ENCODE peak calls at places on chromosomes 16 and 17, in seven cellular contexts. One of them, this sample, is unnamed.

GRCh38 chr17:53141731-53142130 is 681.0 kb upstream of the KIF2B start:
- DNase-seq in coronary artery: no peak
- DNase-seq in AG09319: no peak
- DNase-seq in Peyer's patch: no peak
- DNase-seq in fibroblast of the aortic adventitia: no peak
- DNase-seq in GM10248: no peak
- DNase-seq in prostate gland: no peak
- DNase-seq in this sample: no peak

GRCh38 chr16:66910175-66910940 is 8.3 kb downstream of the CDH16 start:
- DNase-seq in coronary artery: no peak
- DNase-seq in AG09319: no peak
- DNase-seq in Peyer's patch: peak; percentile 37
- DNase-seq in fibroblast of the aortic adventitia: no peak
- DNase-seq in GM10248: no peak
- DNase-seq in prostate gland: no peak
- DNase-seq in this sample: no peak

GRCh38 chr16:75481475-75481874 is 13.8 kb downstream of the CHST6 start:
- DNase-seq in coronary artery: no peak
- DNase-seq in AG09319: no peak
- DNase-seq in Peyer's patch: no peak
- DNase-seq in fibroblast of the aortic adventitia: no peak
- DNase-seq in GM10248: no peak
- DNase-seq in prostate gland: no peak
- DNase-seq in this sample: no peak

GRCh38 chr17:37820313-37821024 is 75.6 kb upstream of the HNF1B start:
- DNase-seq in coronary artery: no peak
- DNase-seq in AG09319: no peak
- DNase-seq in Peyer's patch: no peak
- DNase-seq in fibroblast of the aortic adventitia: no peak
- DNase-seq in GM10248: no peak
- DNase-seq in prostate gland: no peak
- DNase-seq in this sample: no peak

GRCh38 chr17:48472485-48473281 is 42.7 kb upstream of the SKAP1 start:
- DNase-seq in coronary artery: no peak
- DNase-seq in AG09319: no peak
- DNase-seq in Peyer's patch: no peak
- DNase-seq in fibroblast of the aortic adventitia: peak; percentile 52
- DNase-seq in GM10248: no peak
- DNase-seq in prostate gland: no peak
- DNase-seq in this sample: no peak

GRCh38 chr17:50507871-50508572 is at the start of gene MYCBPAP:
- DNase-seq in coronary artery: peak; percentile 83
- DNase-seq in AG09319: peak; percentile 52
- DNase-seq in Peyer's patch: peak; percentile 89
- DNase-seq in fibroblast of the aortic adventitia: peak; percentile 59
- DNase-seq in GM10248: peak; percentile 87
- DNase-seq in prostate gland: peak; percentile 74
- DNase-seq in this sample: peak; percentile 77

GRCh38 chr17:74194682-74195081 is 8.8 kb upstream of the RPL38 start:
- DNase-seq in coronary artery: no peak
- DNase-seq in AG09319: no peak
- DNase-seq in Peyer's patch: no peak
- DNase-seq in fibroblast of the aortic adventitia: no peak
- DNase-seq in GM10248: no peak
- DNase-seq in prostate gland: no peak
- DNase-seq in this sample: no peak

GRCh38 chr16:642189-643049 is 791 bp downstream of the MCRIP2 start:
- DNase-seq in coronary artery: no peak
- DNase-seq in AG09319: no peak
- DNase-seq in Peyer's patch: peak; percentile 87
- DNase-seq in fibroblast of the aortic adventitia: no peak
- DNase-seq in GM10248: peak; percentile 68
- DNase-seq in prostate gland: peak; percentile 44
- DNase-seq in this sample: peak; percentile 44

GRCh38 chr17:44200478-44201155 is 933 bp upstream of the ATXN7L3 start:
- DNase-seq in coronary artery: no peak
- DNase-seq in AG09319: no peak
- DNase-seq in Peyer's patch: no peak
- DNase-seq in fibroblast of the aortic adventitia: no peak
- DNase-seq in GM10248: no peak
- DNase-seq in prostate gland: no peak
- DNase-seq in this sample: no peak

GRCh38 chr16:56334761-56335160 is 90.6 kb downstream of the AMFR start:
- DNase-seq in coronary artery: no peak
- DNase-seq in AG09319: no peak
- DNase-seq in Peyer's patch: no peak
- DNase-seq in fibroblast of the aortic adventitia: no peak
- DNase-seq in GM10248: no peak
- DNase-seq in prostate gland: no peak
- DNase-seq in this sample: no peak

DNA sequence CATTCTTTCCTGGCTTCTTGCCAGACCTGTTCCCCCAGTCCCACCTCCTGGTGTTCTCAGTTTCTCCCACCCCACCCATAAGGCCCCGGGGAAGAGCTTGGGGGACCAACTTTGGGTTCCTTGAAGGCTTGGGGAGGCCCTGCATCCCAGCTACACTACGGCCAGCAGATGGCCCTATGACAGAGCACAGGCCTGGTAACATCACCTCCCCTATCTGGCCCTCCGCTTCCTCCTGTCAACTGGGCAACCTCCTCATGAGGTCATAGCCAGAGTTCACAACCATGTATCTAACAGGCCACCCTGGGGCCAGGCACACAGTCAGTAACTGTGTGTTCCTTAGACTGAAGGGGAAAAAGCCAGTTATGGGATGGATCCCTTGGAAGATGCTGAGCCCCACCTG is 31.4 kb downstream of the MYO15A start:
- DNase-seq in coronary artery: no peak
- DNase-seq in AG09319: no peak
- DNase-seq in Peyer's patch: no peak
- DNase-seq in fibroblast of the aortic adventitia: peak; percentile 16
- DNase-seq in GM10248: peak; percentile 65
- DNase-seq in prostate gland: no peak
- DNase-seq in this sample: no peak
- TF ChIP-seq CTCF in coronary artery: no peak
- TF ChIP-seq CTCF in AG09319: peak; percentile 17
- TF ChIP-seq CTCF in Peyer's patch: no peak
- TF ChIP-seq CTCF in fibroblast of the aortic adventitia: peak; percentile 35
- TF ChIP-seq CTCF in GM10248: peak; percentile 45
- TF ChIP-seq CTCF in prostate gland: no peak
- TF ChIP-seq CTCF in this sample: no peak

DNA sequence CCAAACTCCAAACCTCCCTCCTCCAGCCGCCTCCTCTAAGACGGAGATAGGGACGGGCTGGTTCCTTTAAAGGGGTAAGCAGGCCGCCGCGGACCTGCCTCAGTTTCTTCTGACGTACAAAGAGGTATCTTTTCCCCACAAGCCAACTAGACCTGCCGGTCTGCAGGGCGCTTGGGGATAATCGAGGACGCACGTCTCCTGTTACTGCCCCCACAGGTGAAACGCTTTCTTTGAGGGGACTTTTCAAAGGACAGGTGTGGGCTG is 25.1 kb upstream of the RFFL start:
- DNase-seq in coronary artery: no peak
- DNase-seq in AG09319: no peak
- DNase-seq in Peyer's patch: no peak
- DNase-seq in fibroblast of the aortic adventitia: no peak
- DNase-seq in GM10248: no peak
- DNase-seq in prostate gland: peak; percentile 38
- DNase-seq in this sample: no peak
- TF ChIP-seq CTCF in coronary artery: no peak
- TF ChIP-seq CTCF in AG09319: no peak
- TF ChIP-seq CTCF in Peyer's patch: no peak
- TF ChIP-seq CTCF in fibroblast of the aortic adventitia: no peak
- TF ChIP-seq CTCF in GM10248: peak; percentile 15
- TF ChIP-seq CTCF in prostate gland: no peak
- TF ChIP-seq CTCF in this sample: no peak

DNA sequence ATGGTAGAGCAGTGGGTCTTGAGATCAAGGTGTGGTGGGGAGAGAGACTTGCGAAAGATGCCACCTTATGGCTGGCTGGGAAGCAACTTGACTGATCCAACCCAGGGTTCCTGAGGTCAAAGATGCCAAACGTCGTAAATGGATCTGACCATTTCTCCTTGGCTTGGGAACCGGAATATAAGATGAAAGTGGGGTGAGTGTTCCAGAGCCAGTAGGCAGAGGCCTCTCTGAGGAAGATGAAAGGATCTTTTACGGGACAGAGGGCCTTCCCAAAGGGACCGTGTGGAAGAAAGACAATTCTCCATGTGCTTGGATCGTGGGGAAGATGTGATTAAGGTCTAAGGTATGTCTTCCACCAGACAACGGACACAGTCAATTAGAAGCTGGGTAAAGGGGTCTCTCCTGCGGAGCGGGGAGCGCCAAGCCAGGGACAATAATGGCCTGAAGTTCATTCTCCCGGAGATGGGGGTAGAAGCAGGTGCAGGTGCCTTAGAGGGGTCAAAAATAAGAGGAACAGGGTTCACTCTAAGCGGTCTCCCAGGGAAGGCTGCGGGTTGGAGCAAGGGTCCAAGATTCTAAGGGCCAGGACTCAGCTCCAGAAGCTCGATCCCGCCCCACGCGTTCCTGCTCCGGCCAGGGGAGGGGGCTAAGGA is 802 bp downstream of the FXR2 start:
- DNase-seq in coronary artery: no peak
- DNase-seq in AG09319: no peak
- DNase-seq in Peyer's patch: no peak
- DNase-seq in fibroblast of the aortic adventitia: peak; percentile 43
- DNase-seq in GM10248: no peak
- DNase-seq in prostate gland: no peak
- DNase-seq in this sample: no peak
- TF ChIP-seq CTCF in coronary artery: no peak
- TF ChIP-seq CTCF in AG09319: no peak
- TF ChIP-seq CTCF in Peyer's patch: no peak
- TF ChIP-seq CTCF in fibroblast of the aortic adventitia: no peak
- TF ChIP-seq CTCF in GM10248: no peak
- TF ChIP-seq CTCF in prostate gland: no peak
- TF ChIP-seq CTCF in this sample: no peak

DNA sequence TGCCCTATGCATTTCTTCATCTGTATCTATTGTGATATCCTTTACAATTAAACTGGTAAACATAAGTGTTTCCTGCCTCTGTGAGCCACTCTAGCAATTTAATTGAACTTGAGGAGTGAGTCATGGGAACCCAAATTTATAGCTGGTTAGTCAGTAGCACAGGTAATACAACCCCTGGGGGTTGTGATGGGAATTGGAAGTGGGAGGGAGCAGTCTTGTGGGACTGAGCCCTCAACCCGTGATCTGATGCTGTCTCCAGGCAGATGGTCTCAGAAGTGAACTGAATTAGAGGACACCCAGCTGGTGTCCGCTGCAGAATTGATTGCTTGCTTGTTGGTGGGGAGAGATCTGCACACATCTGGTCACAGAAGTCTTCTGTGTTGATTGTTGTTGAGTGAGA is 7.7 kb upstream of the ST6GALNAC2 start:
- DNase-seq in coronary artery: no peak
- DNase-seq in AG09319: no peak
- DNase-seq in Peyer's patch: no peak
- DNase-seq in fibroblast of the aortic adventitia: no peak
- DNase-seq in GM10248: no peak
- DNase-seq in prostate gland: no peak
- DNase-seq in this sample: no peak
- TF ChIP-seq CTCF in coronary artery: no peak
- TF ChIP-seq CTCF in AG09319: no peak
- TF ChIP-seq CTCF in Peyer's patch: no peak
- TF ChIP-seq CTCF in fibroblast of the aortic adventitia: no peak
- TF ChIP-seq CTCF in GM10248: no peak
- TF ChIP-seq CTCF in prostate gland: no peak
- TF ChIP-seq CTCF in this sample: no peak

GRCh38 chr16:22671301-22672076 is 142.5 kb upstream of the HS3ST2 start:
- DNase-seq in coronary artery: peak; percentile 66
- DNase-seq in AG09319: no peak
- DNase-seq in Peyer's patch: no peak
- DNase-seq in fibroblast of the aortic adventitia: peak; percentile 21
- DNase-seq in GM10248: no peak
- DNase-seq in prostate gland: no peak
- DNase-seq in this sample: no peak
- TF ChIP-seq CTCF in coronary artery: no peak
- TF ChIP-seq CTCF in AG09319: no peak
- TF ChIP-seq CTCF in Peyer's patch: no peak
- TF ChIP-seq CTCF in fibroblast of the aortic adventitia: no peak
- TF ChIP-seq CTCF in GM10248: no peak
- TF ChIP-seq CTCF in prostate gland: no peak
- TF ChIP-seq CTCF in this sample: no peak

DNA sequence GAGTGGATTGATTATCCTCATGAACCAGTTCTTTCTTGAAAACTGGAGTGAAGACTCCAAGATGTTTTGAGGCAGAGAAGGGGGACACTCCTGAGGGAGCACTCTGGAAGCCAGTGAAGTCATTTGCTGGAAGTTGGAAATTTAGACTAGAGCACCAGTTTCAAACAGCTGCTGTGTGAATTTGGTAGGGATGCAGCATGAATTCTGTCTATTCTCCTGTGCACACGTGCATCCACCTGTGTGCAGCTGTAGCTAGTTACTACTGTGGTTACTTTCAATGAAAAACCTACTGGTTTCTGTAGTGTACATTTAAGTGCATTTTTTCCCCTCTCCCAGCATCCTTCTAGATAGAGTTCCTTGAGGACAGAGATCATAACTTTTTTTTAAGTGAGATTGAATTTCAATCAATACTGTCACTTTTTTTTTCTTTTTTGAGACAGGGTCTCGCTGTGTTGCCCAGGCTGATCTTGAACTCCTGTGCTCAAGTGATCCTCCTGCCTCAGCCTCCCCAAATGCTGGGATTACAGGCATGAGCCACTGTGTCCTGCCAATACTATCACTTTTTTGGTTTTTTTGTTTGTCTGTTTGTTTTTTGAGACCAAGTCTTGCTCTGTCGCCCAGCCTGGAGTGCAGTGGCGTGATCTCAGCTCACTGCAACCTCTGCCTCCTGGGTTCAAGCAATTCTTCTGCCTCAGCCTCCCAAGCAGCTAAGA is 65.8 kb downstream of the TUBD1 start:
- DNase-seq in coronary artery: no peak
- DNase-seq in AG09319: no peak
- DNase-seq in Peyer's patch: no peak
- DNase-seq in fibroblast of the aortic adventitia: no peak
- DNase-seq in GM10248: no peak
- DNase-seq in prostate gland: no peak
- DNase-seq in this sample: no peak
- TF ChIP-seq CTCF in coronary artery: no peak
- TF ChIP-seq CTCF in AG09319: no peak
- TF ChIP-seq CTCF in Peyer's patch: no peak
- TF ChIP-seq CTCF in fibroblast of the aortic adventitia: no peak
- TF ChIP-seq CTCF in GM10248: no peak
- TF ChIP-seq CTCF in prostate gland: no peak
- TF ChIP-seq CTCF in this sample: no peak

DNA sequence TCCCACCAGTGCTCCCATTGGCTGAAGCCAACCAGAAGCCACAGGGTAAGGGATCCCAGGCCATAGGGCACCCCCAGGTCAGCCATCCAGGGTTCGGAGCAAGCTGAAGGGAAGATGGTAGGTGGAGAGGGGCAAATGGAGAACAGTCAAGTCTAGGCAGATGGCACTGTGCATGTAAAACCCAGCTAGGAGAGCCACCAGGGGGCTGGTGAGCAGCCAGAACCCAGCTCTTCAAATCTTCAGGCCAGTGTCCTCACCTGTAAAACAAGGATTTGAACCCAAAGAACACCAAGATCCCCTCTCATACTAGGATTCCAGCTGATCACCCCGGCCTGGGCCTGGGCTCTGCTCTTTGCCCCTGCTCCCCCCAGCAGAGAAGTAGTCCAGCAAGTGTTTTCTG is 43.5 kb downstream of the GINS3 start:
- DNase-seq in coronary artery: no peak
- DNase-seq in AG09319: no peak
- DNase-seq in Peyer's patch: no peak
- DNase-seq in fibroblast of the aortic adventitia: no peak
- DNase-seq in GM10248: no peak
- DNase-seq in prostate gland: no peak
- DNase-seq in this sample: no peak
- TF ChIP-seq CTCF in coronary artery: no peak
- TF ChIP-seq CTCF in AG09319: no peak
- TF ChIP-seq CTCF in Peyer's patch: no peak
- TF ChIP-seq CTCF in fibroblast of the aortic adventitia: peak; percentile 2
- TF ChIP-seq CTCF in GM10248: no peak
- TF ChIP-seq CTCF in prostate gland: no peak
- TF ChIP-seq CTCF in this sample: no peak